ENCODE peak calls at places on chromosomes 4 and X, in five cellular contexts. T, A, W, B and L are unnamed samples.

GRCh38 chrX:14927391-14927790 is 54.2 kb downstream of the MOSPD2 start:
- DNase-seq in T (no peak), A (no peak), W (no peak), B (no peak), L (no peak)

GRCh38 chrX:45537936-45538335 is 337.3 kb upstream of the DIPK2B start:
- DNase-seq in T (no peak), A (no peak), W (no peak), B (no peak), L (no peak)

GRCh38 chr4:38133711-38134480 is 173.7 kb downstream of the PTTG2 start:
- DNase-seq in T (no peak), A (no peak), W (no peak), B (no peak), L (no peak)

GRCh38 chr4:174503079-174503724 is 19.1 kb downstream of the HPGD start:
- DNase-seq in T (no peak), A (no peak), W (no peak), B (no peak), L (no peak)

GRCh38 chr4:80216100-80216761 is 18.9 kb downstream of the PRDM8 start:
- DNase-seq in T (no peak), A (no peak), W (no peak), B (no peak), L (no peak)

GRCh38 chr4:102308032-102308799 is 37.1 kb downstream of the SLC39A8 start:
- DNase-seq in T (no peak), A (no peak), W (no peak), B (peak), L (no peak)

GRCh38 chr4:53500552-53500951 is 90.7 kb downstream of the LNX1 start:
- DNase-seq in T (no peak), A (no peak), W (no peak), B (no peak), L (no peak)

GRCh38 chr4:37646237-37646636 is 39.9 kb downstream of the RELL1 start:
- DNase-seq in T (no peak), A (no peak), W (no peak), B (no peak), L (no peak)

GRCh38 chr4:130029442-130029841 is 933.5 kb downstream of the C4orf33 start:
- DNase-seq in T (no peak), A (no peak), W (no peak), B (no peak), L (no peak)

GRCh38 chr4:36320130-36320902 is 38.9 kb downstream of the DTHD1 start:
- DNase-seq in T (no peak), A (no peak), W (no peak), B (no peak), L (no peak)

GRCh38 chr4:118280501-118281218 is 72.1 kb downstream of the PRSS12 start:
- DNase-seq in T (no peak), A (no peak), W (no peak), B (peak), L (peak)

GRCh38 chrX:151396042-151396826 is 772 bp upstream of the VMA21 start:
- DNase-seq in T (no peak), A (peak), W (no peak), B (peak), L (no peak)

GRCh38 chr4:83115000-83115399 is 471 bp upstream of the PLAC8 start:
- DNase-seq in T (no peak), A (no peak), W (no peak), B (no peak), L (no peak)

GRCh38 chrX:109774706-109775105 is 41.6 kb upstream of the ACSL4 start:
- DNase-seq in T (no peak), A (no peak), W (no peak), B (no peak), L (no peak)

GRCh38 chr4:91525627-91526026 is 778.1 kb upstream of the GRID2 start:
- DNase-seq in T (no peak), A (no peak), W (no peak), B (no peak), L (no peak)